ENCODE peak calls at places on chromosomes 7 and 10, in seven cellular contexts. Z is GM23248; V is GM23338; D is Caco-2; W is heart left ventricle; Q is effector memory CD4-positive, alpha-beta T cell; G is IMR-90. F is an unnamed sample. For H3K4me1, the result is how much of the 10 kb centered on the place peaks cover.

GRCh38 chr7:30237271-30237695 is 47.1 kb upstream of the ZNRF2 start:
- DNase-seq in Z (no peak), G (no peak), Q (no peak), V (no peak), W (no peak), D (no peak), F (no peak)

GRCh38 chr10:93464826-93465388 is 17.2 kb downstream of the MYOF start:
- DNase-seq in V (no peak), W (no peak), D (no peak), Q (no peak), Z (peak), G (no peak), F (no peak)

GRCh38 chr7:69577221-69577620 is 21.1 kb upstream of the AUTS2 start:
- DNase-seq in G (no peak), Z (peak), Q (no peak), D (no peak), W (no peak), V (no peak), F (no peak)

GRCh38 chr7:158285383-158285770 is 302.2 kb downstream of the PTPRN2 start:
- DNase-seq in D (no peak), G (no peak), V (no peak), Q (no peak), Z (no peak), W (no peak), F (peak)

GRCh38 chr7:19397917-19398316 is 252.7 kb upstream of the FERD3L start:
- DNase-seq in Z (no peak), D (no peak), V (no peak), Q (no peak), G (peak), W (no peak), F (no peak)

GRCh38 chr7:5354460-5355279 is 69.0 kb downstream of the TNRC18 start:
- DNase-seq in V (peak), W (peak), Z (peak), G (peak), D (peak), Q (no peak), F (peak)

GRCh38 chr7:5408777-5409176 is 14.9 kb downstream of the TNRC18 start:
- DNase-seq in Q (no peak), G (peak), W (no peak), Z (peak), V (no peak), D (no peak), F (no peak)

GRCh38 chr7:77995717-77996116 is 197.1 kb downstream of the PHTF2 start:
- DNase-seq in W (no peak), Z (peak), G (peak), V (peak), Q (no peak), D (no peak), F (peak)

GRCh38 chr7:50531928-50532327 is 33.3 kb downstream of the DDC start:
- DNase-seq in Q (no peak), Z (peak), G (peak), V (no peak), D (no peak), W (no peak), F (no peak)

GRCh38 chr10:8137272-8137680 is 82.8 kb downstream of the GATA3 start:
- DNase-seq in Q (no peak), D (no peak), Z (no peak), V (no peak), G (no peak), W (no peak), F (no peak)

GRCh38 chr10:52469970-52470705 is 156.1 kb downstream of the DKK1 start:
- DNase-seq in Z (no peak), Q (no peak), W (no peak), D (no peak), G (no peak), V (peak), F (no peak)

GRCh38 chr7:130938661-130939060 is 204.7 kb upstream of the KLF14 start:
- DNase-seq in Z (peak), W (no peak), D (no peak), V (no peak), G (no peak), Q (peak), F (no peak)

GRCh38 chr10:125025341-125025740 is 83.4 kb downstream of the ZRANB1 start:
- DNase-seq in W (no peak), Z (no peak), Q (no peak), G (peak), D (no peak), V (no peak), F (no peak)

GRCh38 chr7:115844857-115845256 is 185.7 kb downstream of the TFEC start:
- DNase-seq in V (no peak), G (peak), W (no peak), D (no peak), Q (no peak), Z (peak), F (no peak)

GRCh38 chr7:70389752-70390151 is 742.2 kb upstream of the GALNT17 start:
- DNase-seq in V (no peak), Z (peak), W (no peak), G (no peak), D (no peak), Q (no peak), F (no peak)

GRCh38 chr10:7302393-7303054 is 108.3 kb downstream of the SFMBT2 start:
- DNase-seq in D (no peak), W (no peak), V (no peak), G (peak), Q (no peak), Z (peak), F (no peak)

GRCh38 chr10:34407227-34407626 is 407.9 kb downstream of the PARD3 start:
- DNase-seq in Q (no peak), V (no peak), W (peak), D (no peak), G (peak), Z (no peak), F (no peak)

GRCh38 chr10:34403512-34403911 is 411.6 kb downstream of the PARD3 start:
- DNase-seq in V (no peak), G (peak), Z (no peak), D (no peak), W (no peak), Q (no peak), F (no peak)

GRCh38 chr10:34406463-34407138 is 408.5 kb downstream of the PARD3 start:
- DNase-seq in V (no peak), Z (no peak), D (no peak), W (no peak), Q (no peak), G (no peak), F (no peak)

DNA sequence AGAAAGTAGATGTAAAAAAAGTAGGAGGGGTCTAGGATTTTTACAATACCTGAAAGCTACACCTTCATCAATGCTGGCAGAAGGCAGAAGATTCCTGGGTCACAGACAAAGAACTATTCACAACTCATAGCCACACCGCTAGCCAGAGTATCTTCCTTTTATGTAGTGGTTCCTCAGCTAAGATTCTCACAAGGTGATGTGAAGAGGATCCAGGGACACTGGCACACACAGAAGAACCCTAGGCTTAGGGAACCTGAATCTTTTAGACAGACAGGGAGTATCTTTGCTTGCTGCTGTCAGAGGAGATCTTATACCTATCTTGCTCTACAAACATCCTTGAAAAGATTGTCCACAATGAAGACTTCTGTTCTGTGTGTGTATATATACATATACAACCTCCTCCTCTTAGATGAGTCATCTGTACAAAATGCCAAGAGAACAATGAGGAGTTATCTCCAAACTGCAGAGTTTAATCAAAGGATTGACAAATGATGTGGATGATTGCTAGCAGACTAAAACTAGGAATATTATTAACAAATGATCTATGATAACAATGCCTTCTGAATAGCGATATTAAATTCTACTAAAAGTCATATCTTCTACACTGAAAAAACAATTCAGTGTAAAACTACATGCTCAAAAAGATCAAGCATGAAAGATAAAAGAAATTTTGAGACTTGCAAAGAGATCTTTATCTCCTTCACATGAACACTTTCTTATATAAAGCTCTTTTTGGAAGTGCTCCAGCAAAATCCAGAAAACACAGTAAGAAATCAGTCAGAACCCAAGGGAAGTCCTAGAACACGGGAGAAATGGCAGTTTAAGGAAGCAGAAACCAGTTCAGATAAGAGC is 409.3 kb downstream of the PARD3 start:
- DNase-seq in G (peak), D (no peak), Z (peak), Q (no peak), W (no peak), V (no peak), F (no peak)
- H3K4me1 ChIP-seq in G (under half), D (under half), Z (under half), Q (under half), W (under half), V (under half), F (under half)

GRCh38 chr7:74399006-74399405 is 54.7 kb upstream of the GTF2IRD1 start:
- DNase-seq in W (no peak), Z (no peak), G (no peak), Q (no peak), D (no peak), V (no peak), F (no peak)

GRCh38 chr7:74401137-74401859 is 52.4 kb upstream of the GTF2IRD1 start:
- DNase-seq in Q (peak), G (peak), W (peak), Z (peak), V (peak), D (peak), F (peak)

GRCh38 chr7:74398426-74398825 is 55.3 kb upstream of the GTF2IRD1 start:
- DNase-seq in Q (no peak), G (no peak), W (no peak), D (no peak), V (no peak), Z (no peak), F (no peak)

GRCh38 chr7:74403521-74404387 is 50.0 kb upstream of the GTF2IRD1 start:
- DNase-seq in W (no peak), D (no peak), G (no peak), Z (no peak), V (no peak), Q (no peak), F (no peak)

GRCh38 chr7:74400420-74401136 is 53.1 kb upstream of the GTF2IRD1 start:
- DNase-seq in Q (no peak), G (no peak), W (no peak), Z (no peak), V (no peak), D (no peak), F (peak)
- H3K4me1 ChIP-seq in Q (under half), G (under half), W (under half), Z (under half), V (under half), D (under half), F (under half)

DNA sequence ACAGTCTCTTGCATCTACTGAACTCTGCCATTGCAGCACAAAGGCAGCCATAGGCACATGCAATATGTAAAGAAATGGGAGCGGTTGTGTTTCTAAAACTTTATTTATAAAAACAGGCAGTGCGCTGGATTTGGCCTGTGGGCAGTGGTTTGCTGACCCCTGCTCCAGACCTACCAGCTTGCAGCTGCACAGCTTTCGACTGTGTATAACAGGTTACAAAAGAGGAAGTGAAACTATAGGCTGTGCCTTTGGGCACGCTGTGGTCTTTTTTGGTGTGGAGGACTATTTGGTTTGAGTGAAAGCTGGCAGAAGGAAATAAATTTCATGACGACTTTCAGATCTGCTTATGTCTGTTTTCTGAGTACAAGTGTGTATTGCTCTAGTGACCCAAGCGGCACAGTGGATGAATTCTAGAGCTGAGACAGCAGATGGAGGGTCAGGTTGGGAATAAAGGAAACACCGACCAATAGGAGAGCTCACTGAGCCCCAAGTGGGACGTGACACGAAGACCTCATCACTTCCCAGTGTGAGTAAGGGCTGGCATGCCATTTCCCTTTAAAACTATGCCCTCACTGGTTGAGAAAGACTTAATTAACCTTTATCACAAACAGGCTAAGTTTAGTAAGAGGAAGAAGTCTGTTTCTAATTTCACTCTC is 152.7 kb downstream of the ANK3 start:
- DNase-seq in Z (peak), V (no peak), Q (no peak), W (peak), G (no peak), D (no peak), F (no peak)
- H3K4me1 ChIP-seq in Z (under half), V (under half), Q (under half), W (under half), G (under half), D (under half), F (under half)

GRCh38 chr10:75121322-75121721 is 9.9 kb downstream of the SAMD8 start:
- DNase-seq in Q (no peak), G (no peak), D (no peak), W (no peak), V (no peak), Z (no peak), F (no peak)
- H3K4me1 ChIP-seq in Q (under half), G (under half), D (under half), W (under half), V (under half), Z (under half), F (under half)

DNA sequence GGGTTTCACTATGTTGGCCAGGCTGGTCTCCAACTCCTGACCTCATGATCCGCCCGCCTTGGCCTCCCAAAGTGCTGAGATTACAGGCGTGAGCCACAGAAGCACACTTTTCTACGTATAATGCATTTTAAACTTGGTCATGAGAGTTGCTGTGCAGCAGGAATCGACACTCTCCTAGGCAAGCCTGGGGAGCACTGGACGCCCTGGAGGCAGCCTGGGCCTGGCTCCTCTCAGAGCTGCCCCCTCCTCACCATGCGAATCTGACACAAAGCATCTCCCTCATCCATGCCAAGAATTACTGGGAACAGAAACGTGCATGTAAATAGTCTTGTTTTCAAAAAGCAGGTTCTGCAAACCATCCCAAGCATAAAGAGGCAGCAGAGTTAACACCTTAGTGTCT is 69.2 kb downstream of the MAD1L1 start:
- DNase-seq in V (no peak), Z (no peak), W (no peak), G (no peak), D (no peak), Q (no peak), F (no peak)
- H3K4me1 ChIP-seq in V (under half), Z (under half), W (under half), G (under half), D (under half), Q (under half), F (under half)

F was measured in H9.